ENCODE peak calls at places on chromosome 2, in ten cellular contexts. L is colonic mucosa; O is HL-60; F is body of pancreas; B is CD8-positive, alpha-beta T cell; A is A549; K is breast epithelium; Q is IMR-90; J is WERI-Rb-1; U is dorsolateral prefrontal cortex. D is an unnamed sample.

GRCh38 chr2:147204102-147204501 is 640.7 kb upstream of the ACVR2A start:
- DNase-seq in L (no peak), O (no peak), F (no peak), B (no peak), A (no peak), K (no peak), Q (peak), J (no peak), U (no peak), D (no peak)

GRCh38 chr2:9554841-9555337 is 741 bp downstream of the ADAM17 start:
- DNase-seq in L (peak), O (peak), F (peak), B (peak), A (no peak), K (peak), Q (peak), J (peak), U (no peak), D (no peak)

GRCh38 chr2:74751981-74752808 is 81.7 kb upstream of the HK2 start:
- DNase-seq in L (no peak), O (no peak), F (no peak), B (no peak), A (no peak), K (no peak), Q (no peak), J (no peak), U (no peak), D (no peak)

GRCh38 chr2:237978058-237978712 is 11.4 kb downstream of the UBE2F start:
- DNase-seq in L (no peak), O (no peak), F (peak), B (no peak), A (no peak), K (no peak), Q (peak), J (no peak), U (peak), D (no peak)

GRCh38 chr2:159129807-159130206 is 156.7 kb downstream of the WDSUB1 start:
- DNase-seq in L (no peak), O (no peak), F (no peak), B (no peak), A (no peak), K (no peak), Q (no peak), J (no peak), U (no peak), D (no peak)

GRCh38 chr2:232842689-232843088 is 27.4 kb upstream of the SNORC start:
- DNase-seq in L (no peak), O (peak), F (no peak), B (no peak), A (no peak), K (no peak), Q (no peak), J (no peak), U (no peak), D (no peak)

GRCh38 chr2:176583530-176584101 is 314.4 kb downstream of the MTX2 start:
- DNase-seq in L (no peak), O (no peak), F (no peak), B (no peak), A (no peak), K (no peak), Q (peak), J (no peak), U (no peak), D (no peak)

GRCh38 chr2:173346035-173346434 is 8.6 kb upstream of the CDCA7 start:
- DNase-seq in L (no peak), O (no peak), F (no peak), B (no peak), A (no peak), K (no peak), Q (no peak), J (no peak), U (no peak), D (no peak)

GRCh38 chr2:205758051-205758450 is 75.8 kb downstream of the NRP2 start:
- DNase-seq in L (no peak), O (no peak), F (no peak), B (no peak), A (no peak), K (no peak), Q (peak), J (peak), U (no peak), D (no peak)

GRCh38 chr2:106137944-106138903 is 55.9 kb downstream of the UXS1 start:
- DNase-seq in L (no peak), O (no peak), F (no peak), B (no peak), A (no peak), K (no peak), Q (peak), J (no peak), U (no peak), D (no peak)

GRCh38 chr2:230312638-230313037 is 14.4 kb upstream of the SP140L start:
- DNase-seq in L (no peak), O (no peak), F (no peak), B (no peak), A (no peak), K (no peak), Q (peak), J (no peak), U (no peak), D (no peak)

GRCh38 chr2:31122133-31122532 is 16.1 kb downstream of the GALNT14 start:
- DNase-seq in L (no peak), O (no peak), F (no peak), B (no peak), A (no peak), K (no peak), Q (no peak), J (no peak), U (no peak), D (no peak)

GRCh38 chr2:18440141-18440605 is 120.3 kb downstream of the RDH14 start:
- DNase-seq in L (no peak), O (no peak), F (no peak), B (no peak), A (no peak), K (no peak), Q (peak), J (no peak), U (no peak), D (no peak)

GRCh38 chr2:210768329-210768910 is 212.0 kb downstream of the CPS1 start:
- DNase-seq in L (no peak), O (no peak), F (no peak), B (no peak), A (no peak), K (no peak), Q (no peak), J (no peak), U (no peak), D (no peak)

GRCh38 chr2:236938126-236938525 is 147.6 kb upstream of the COPS8 start:
- DNase-seq in L (peak), O (no peak), F (no peak), B (no peak), A (no peak), K (no peak), Q (no peak), J (no peak), U (no peak), D (no peak)
- TF ChIP-seq CTCF in L (no peak), O (no peak), F (no peak), B (no peak), A (no peak), K (no peak), Q (no peak), J (no peak), U (no peak), D (no peak)

GRCh38 chr2:7010376-7010775 is 93.2 kb downstream of the RNF144A start:
- DNase-seq in L (no peak), O (no peak), F (no peak), B (no peak), A (no peak), K (no peak), Q (peak), J (no peak), U (no peak), D (no peak)
- H3K27ac ChIP-seq in L (no peak), O (no peak), F (peak), B (no peak), A (no peak), K (peak), Q (no peak), J (no peak), U (peak), D (peak)

DNA sequence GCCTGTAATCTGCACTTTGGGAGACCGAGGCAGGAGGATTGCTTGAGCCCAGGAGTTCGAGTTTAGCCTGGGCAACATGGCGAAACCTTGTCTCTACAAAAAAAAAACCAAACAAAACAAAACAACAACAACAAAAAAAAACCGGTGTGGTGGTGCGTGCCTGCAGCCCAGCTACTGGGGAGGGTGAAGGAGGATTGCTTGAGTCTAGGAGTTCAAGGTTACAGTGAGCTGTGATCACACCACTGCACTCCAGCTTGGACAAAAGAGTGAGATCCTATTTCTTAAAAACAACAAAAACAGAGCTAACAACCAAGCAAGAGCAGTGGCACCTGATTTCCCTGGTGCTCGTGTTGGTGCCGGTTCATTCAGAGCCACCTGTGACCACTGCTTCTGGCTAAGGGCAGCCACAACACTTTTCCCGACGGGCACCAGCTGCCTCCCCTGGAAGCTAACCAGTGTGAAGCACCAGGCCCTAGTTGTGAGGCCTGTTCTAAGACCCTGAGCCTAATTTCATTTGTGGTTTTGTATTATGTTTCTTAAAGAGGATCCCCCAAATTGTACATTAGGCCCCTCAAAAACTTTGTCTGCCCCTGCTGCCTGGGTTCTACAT is 1.3 kb downstream of the AOX1 start:
- DNase-seq in L (no peak), O (no peak), F (peak), B (no peak), A (no peak), K (no peak), Q (no peak), J (no peak), U (no peak), D (no peak)
- H3K4me3 ChIP-seq in L (no peak), O (no peak), F (no peak), B (no peak), A (no peak), K (peak), Q (no peak), J (no peak), U (no peak), D (peak)

DNA sequence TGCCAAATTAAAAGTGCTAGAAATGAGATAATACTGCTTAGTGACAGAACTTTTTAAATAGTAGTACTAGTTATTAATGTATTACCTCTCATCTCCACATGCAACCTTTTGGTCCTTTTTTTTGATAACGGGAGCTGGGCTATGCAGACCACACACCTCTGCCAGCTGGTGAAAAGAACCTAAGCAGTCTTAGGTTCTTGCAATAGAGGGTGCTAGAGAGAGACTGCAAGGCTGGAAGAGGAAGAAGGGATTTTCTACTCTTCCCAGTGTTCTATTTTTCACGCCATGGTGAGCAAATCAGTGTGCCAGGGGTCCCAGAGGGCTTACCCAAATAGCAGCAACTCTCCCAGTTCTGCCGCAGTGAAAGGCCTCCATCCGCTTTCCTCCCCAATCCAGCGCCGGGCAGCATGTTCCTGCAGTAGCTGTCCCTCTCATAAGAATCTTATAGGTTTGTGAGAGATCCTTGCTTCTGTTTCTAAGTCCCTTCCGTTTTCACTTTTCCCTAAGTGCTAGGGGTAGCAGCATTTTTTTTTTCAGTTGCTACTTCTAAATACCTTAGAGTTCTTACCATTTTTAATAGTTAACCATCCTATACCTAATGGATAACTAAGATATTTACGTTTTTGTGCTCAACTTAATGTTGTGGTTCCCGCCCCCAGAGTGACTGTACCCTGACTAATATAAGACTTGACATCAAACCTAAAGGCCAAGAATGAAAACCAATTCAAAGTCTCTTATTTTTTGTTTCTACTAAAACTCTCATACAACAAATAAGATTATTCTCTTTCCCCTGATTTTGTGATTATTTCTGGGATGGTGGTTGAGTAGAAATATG is 69.4 kb upstream of the UBE2E3 start:
- DNase-seq in L (no peak), O (no peak), F (no peak), B (no peak), A (no peak), K (no peak), Q (peak), J (no peak), U (no peak), D (no peak)
- TF ChIP-seq CTCF in L (no peak), O (peak), F (no peak), B (no peak), A (no peak), K (no peak), Q (no peak), J (peak), U (no peak), D (no peak)

GRCh38 chr2:190534310-190535118 is at the start of gene NEMP2:
- DNase-seq in L (peak), O (peak), F (peak), B (peak), A (peak), K (peak), Q (peak), J (peak), U (peak), D (peak)
- H3K27ac ChIP-seq in L (peak), O (peak), F (peak), B (peak), A (peak), K (peak), Q (peak), J (peak), U (peak), D (peak)

GRCh38 chr2:64582774-64583340 is 58.7 kb downstream of the AFTPH start:
- DNase-seq in L (no peak), O (no peak), F (no peak), B (no peak), A (no peak), K (no peak), Q (no peak), J (no peak), U (no peak), D (no peak)
- H3K4me3 ChIP-seq in L (no peak), O (no peak), F (no peak), B (no peak), A (no peak), K (no peak), Q (no peak), J (no peak), U (no peak), D (no peak)